ENCODE peak calls at places on chromosomes 12 and 14, in six cellular contexts. One of them, this sample, is unnamed.

GRCh38 chr14:74945261-74945851 is 10.0 kb downstream of the PGF start:
- DNase-seq in memory B cell: no peak
- DNase-seq in D341Med: peak
- DNase-seq in A549: peak
- DNase-seq in right atrium auricular region: no peak
- DNase-seq in cardiac muscle cell: peak
- DNase-seq in this sample: peak

GRCh38 chr12:103840399-103840880 is 594 bp downstream of the NT5DC3 start:
- DNase-seq in A549: peak
- DNase-seq in memory B cell: no peak
- DNase-seq in cardiac muscle cell: peak
- DNase-seq in D341Med: no peak
- DNase-seq in right atrium auricular region: no peak
- DNase-seq in this sample: peak

GRCh38 chr14:89973234-89973823 is 17.6 kb downstream of the TDP1 start:
- DNase-seq in right atrium auricular region: no peak
- DNase-seq in A549: peak
- DNase-seq in memory B cell: peak
- DNase-seq in cardiac muscle cell: peak
- DNase-seq in D341Med: peak
- DNase-seq in this sample: peak

GRCh38 chr12:32069071-32069470 is 37.6 kb upstream of the BICD1 start:
- DNase-seq in memory B cell: no peak
- DNase-seq in cardiac muscle cell: no peak
- DNase-seq in right atrium auricular region: no peak
- DNase-seq in D341Med: no peak
- DNase-seq in A549: peak
- DNase-seq in this sample: no peak

GRCh38 chr14:83463500-83464098 is 1929.9 kb upstream of the SEL1L start:
- DNase-seq in right atrium auricular region: no peak
- DNase-seq in memory B cell: no peak
- DNase-seq in cardiac muscle cell: peak
- DNase-seq in A549: no peak
- DNase-seq in D341Med: peak
- DNase-seq in this sample: peak

GRCh38 chr12:48542300-48542928 is 17.0 kb downstream of the OR8S1 start:
- DNase-seq in D341Med: peak
- DNase-seq in A549: peak
- DNase-seq in cardiac muscle cell: peak
- DNase-seq in memory B cell: no peak
- DNase-seq in right atrium auricular region: no peak
- DNase-seq in this sample: peak

GRCh38 chr12:55931317-55931779 is 386 bp downstream of the DGKA start:
- DNase-seq in cardiac muscle cell: no peak
- DNase-seq in memory B cell: peak
- DNase-seq in right atrium auricular region: no peak
- DNase-seq in D341Med: no peak
- DNase-seq in A549: peak
- DNase-seq in this sample: peak

GRCh38 chr14:105879867-105880561 is 353.6 kb downstream of the TMEM121 start:
- DNase-seq in memory B cell: no peak
- DNase-seq in D341Med: no peak
- DNase-seq in cardiac muscle cell: no peak
- DNase-seq in right atrium auricular region: no peak
- DNase-seq in A549: no peak
- DNase-seq in this sample: no peak

GRCh38 chr12:26564391-26564790 is 268.6 kb downstream of the ITPR2 start:
- DNase-seq in D341Med: no peak
- DNase-seq in memory B cell: no peak
- DNase-seq in cardiac muscle cell: peak
- DNase-seq in A549: no peak
- DNase-seq in right atrium auricular region: no peak
- DNase-seq in this sample: no peak

GRCh38 chr14:60790850-60791249 is 56.3 kb downstream of the MNAT1 start:
- DNase-seq in D341Med: no peak
- DNase-seq in memory B cell: no peak
- DNase-seq in right atrium auricular region: no peak
- DNase-seq in cardiac muscle cell: no peak
- DNase-seq in A549: no peak
- DNase-seq in this sample: no peak

GRCh38 chr12:26651566-26652188 is 181.3 kb downstream of the ITPR2 start:
- DNase-seq in A549: peak
- DNase-seq in memory B cell: peak
- DNase-seq in cardiac muscle cell: peak
- DNase-seq in right atrium auricular region: no peak
- DNase-seq in D341Med: peak
- DNase-seq in this sample: peak

GRCh38 chr12:100293017-100293416 is 26.0 kb downstream of the SCYL2 start:
- DNase-seq in D341Med: no peak
- DNase-seq in right atrium auricular region: no peak
- DNase-seq in A549: no peak
- DNase-seq in cardiac muscle cell: no peak
- DNase-seq in memory B cell: no peak
- DNase-seq in this sample: no peak

GRCh38 chr12:103742349-103742784 is 98.7 kb downstream of the NT5DC3 start:
- DNase-seq in D341Med: no peak
- DNase-seq in right atrium auricular region: no peak
- DNase-seq in cardiac muscle cell: peak
- DNase-seq in memory B cell: no peak
- DNase-seq in A549: no peak
- DNase-seq in this sample: no peak

GRCh38 chr14:45199246-45199645 is 53.8 kb downstream of the MIS18BP1 start:
- DNase-seq in memory B cell: no peak
- DNase-seq in cardiac muscle cell: peak
- DNase-seq in right atrium auricular region: no peak
- DNase-seq in A549: no peak
- DNase-seq in D341Med: no peak
- DNase-seq in this sample: no peak

GRCh38 chr12:48389409-48389808 is 38.7 kb upstream of the ZNF641 start:
- DNase-seq in cardiac muscle cell: no peak
- DNase-seq in D341Med: no peak
- DNase-seq in right atrium auricular region: no peak
- DNase-seq in memory B cell: no peak
- DNase-seq in A549: no peak
- DNase-seq in this sample: no peak

GRCh38 chr14:101230851-101231550 is 327.5 kb upstream of the RTL1 start:
- DNase-seq in cardiac muscle cell: no peak
- DNase-seq in right atrium auricular region: no peak
- DNase-seq in memory B cell: no peak
- DNase-seq in D341Med: no peak
- DNase-seq in A549: no peak
- DNase-seq in this sample: no peak

This sample was measured in SJCRH30.